ENCODE peak calls at places on chromosome 17, in four cellular contexts. B, C, A and U are unnamed samples.

GRCh38 chr17:55335625-55336024 is 70.9 kb downstream of the HLF start:
- DNase-seq in B (no peak), A (no peak), C (no peak), U (no peak)

GRCh38 chr17:48547839-48548686 is 3.2 kb upstream of the HOXB2 start:
- DNase-seq in C (no peak), B (no peak), A (peak), U (no peak)

GRCh38 chr17:66287911-66288310 is 14.5 kb upstream of the PRKCA start:
- DNase-seq in B (no peak), A (no peak), C (no peak), U (no peak)

GRCh38 chr17:9003355-9004131 is 17.8 kb upstream of the NTN1 start:
- DNase-seq in C (peak), B (no peak), A (no peak), U (peak)

GRCh38 chr17:58156839-58157803 is 8.9 kb downstream of the OR4D1 start:
- DNase-seq in B (no peak), A (no peak), C (peak), U (peak)

GRCh38 chr17:32323784-32324590 is 18.0 kb downstream of the C17orf75 start:
- DNase-seq in B (no peak), C (no peak), A (no peak), U (no peak)

GRCh38 chr17:4540224-4541040 is 14.8 kb downstream of the MYBBP1A start:
- DNase-seq in C (peak), B (no peak), A (no peak), U (no peak)

GRCh38 chr17:2054740-2055493 is at the start of gene HIC1:
- DNase-seq in A (peak), B (no peak), C (peak), U (peak)

GRCh38 chr17:38326996-38327792 is 16.6 kb downstream of the GPR179 start:
- DNase-seq in C (no peak), A (no peak), B (peak), U (peak)

GRCh38 chr17:48484256-48484655 is 46.6 kb downstream of the HOXB1 start:
- DNase-seq in B (no peak), A (no peak), C (no peak), U (no peak)

GRCh38 chr17:30576326-30576861 is 99.2 kb downstream of the GOSR1 start:
- DNase-seq in C (no peak), A (no peak), B (no peak), U (no peak)

GRCh38 chr17:65163990-65164495 is 26.9 kb downstream of the RGS9 start:
- DNase-seq in A (no peak), B (no peak), C (no peak), U (no peak)

GRCh38 chr17:44960654-44961053 is 7.4 kb downstream of the C1QL1 start:
- DNase-seq in A (no peak), B (no peak), C (no peak), U (no peak)

GRCh38 chr17:33284022-33284421 is 9.1 kb downstream of the ASIC2 start:
- DNase-seq in B (no peak), C (no peak), A (no peak), U (no peak)

GRCh38 chr17:1344521-1344920 is 55.5 kb downstream of the YWHAE start:
- DNase-seq in B (no peak), A (no peak), C (no peak), U (no peak)

GRCh38 chr17:34024303-34025178 is 230.5 kb upstream of the CCL2 start:
- DNase-seq in B (no peak), C (no peak), A (no peak), U (no peak)

GRCh38 chr17:43706235-43706634 is 44.5 kb upstream of the MEOX1 start:
- DNase-seq in A (no peak), C (no peak), B (no peak), U (no peak)